ENCODE peak calls at places on chromosome 17, in five cellular contexts. E is RWPE2, V is mucosa of descending colon, J is tibial artery, W is tibial nerve. C is an unnamed sample. For H3K4me1, the result is how much of the 10 kb centered on the place peaks cover.

GRCh38 chr17:28159924-28160323 is 117.4 kb downstream of the NLK start:
- DNase-seq in J (no peak), W (no peak), E (no peak), V (no peak), C (no peak)

GRCh38 chr17:77728871-77729270 is 229.6 kb upstream of the TNRC6C start:
- DNase-seq in J (peak), E (no peak), W (no peak), V (no peak), C (no peak)

GRCh38 chr17:50096092-50096491 is 941 bp downstream of the PDK2 start:
- DNase-seq in E (peak), V (peak), W (no peak), J (no peak), C (peak)

GRCh38 chr17:34847939-34848338 is 113.3 kb downstream of the CCT6B start:
- DNase-seq in W (no peak), E (no peak), J (no peak), V (no peak), C (no peak)

GRCh38 chr17:49987290-49987585 is 7.8 kb downstream of the DLX3 start:
- DNase-seq in V (no peak), J (peak), W (no peak), E (peak), C (no peak)

GRCh38 chr17:16215965-16216316 is 607 bp upstream of the NCOR1 start:
- DNase-seq in E (peak), W (peak), V (peak), J (peak), C (no peak)

GRCh38 chr17:13337864-13338371 is 263.8 kb downstream of the HS3ST3A1 start:
- DNase-seq in W (peak), V (no peak), E (no peak), J (no peak), C (no peak)

GRCh38 chr17:14302421-14303099 is 1.7 kb downstream of the HS3ST3B1 start:
- DNase-seq in W (peak), V (peak), J (peak), E (peak), C (peak)

GRCh38 chr17:34827008-34827407 is 134.3 kb downstream of the CCT6B start:
- DNase-seq in W (no peak), E (no peak), V (no peak), J (no peak), C (no peak)

GRCh38 chr17:19540706-19541370 is 7.2 kb downstream of the SLC47A1 start:
- DNase-seq in V (no peak), E (no peak), W (no peak), J (no peak), C (no peak)

GRCh38 chr17:12627177-12627629 is 38.5 kb upstream of the MYOCD start:
- DNase-seq in W (peak), E (peak), J (peak), V (no peak), C (no peak)

GRCh38 chr17:39622380-39623006 is 4.3 kb upstream of the PPP1R1B start:
- DNase-seq in V (no peak), W (no peak), J (no peak), E (no peak), C (no peak)

GRCh38 chr17:835263-835662 is 53.1 kb downstream of the MRM3 start:
- DNase-seq in V (no peak), E (no peak), J (no peak), W (peak), C (peak)

GRCh38 chr17:77254961-77255741 is 114.4 kb downstream of the SEC14L1 start:
- DNase-seq in W (no peak), E (peak), J (peak), V (no peak), C (no peak)

GRCh38 chr17:40323731-40324650 is 15.0 kb downstream of the RARA start:
- DNase-seq in V (peak), E (no peak), W (peak), J (peak), C (no peak)

GRCh38 chr17:11651089-11651488 is 52.8 kb downstream of the DNAH9 start:
- DNase-seq in V (no peak), J (no peak), E (no peak), W (no peak), C (no peak)

GRCh38 chr17:78421084-78421533 is 42.7 kb downstream of the PGS1 start:
- DNase-seq in J (no peak), W (no peak), V (no peak), E (no peak), C (no peak)

GRCh38 chr17:1162116-1162855 is 17.5 kb downstream of the ABR start:
- DNase-seq in W (no peak), E (no peak), J (no peak), V (no peak), C (no peak)

GRCh38 chr17:76271669-76272540 is 6.8 kb downstream of the UBALD2 start:
- DNase-seq in W (no peak), E (no peak), V (peak), J (no peak), C (no peak)

GRCh38 chr17:34974179-34974578 is 6.1 kb upstream of the LIG3 start:
- DNase-seq in E (no peak), J (no peak), V (no peak), W (no peak), C (no peak)

GRCh38 chr17:11182430-11182829 is 58.6 kb upstream of the SHISA6 start:
- DNase-seq in W (no peak), E (no peak), V (no peak), J (no peak), C (no peak)

GRCh38 chr17:81831957-81832607 is 1.0 kb downstream of the MCRIP1 start:
- DNase-seq in V (no peak), J (peak), W (no peak), E (no peak), C (peak)

GRCh38 chr17:81832608-81833159 is 407 bp downstream of the MCRIP1 start:
- DNase-seq in W (peak), V (peak), E (peak), J (peak), C (no peak)

GRCh38 chr17:81833160-81833920 is at the start of gene MCRIP1:
- DNase-seq in J (peak), V (peak), E (peak), W (peak), C (peak)

GRCh38 chr17:81833921-81834830 is 674 bp downstream of the PPP1R27 start:
- DNase-seq in E (no peak), W (no peak), J (no peak), V (no peak), C (peak)

DNA sequence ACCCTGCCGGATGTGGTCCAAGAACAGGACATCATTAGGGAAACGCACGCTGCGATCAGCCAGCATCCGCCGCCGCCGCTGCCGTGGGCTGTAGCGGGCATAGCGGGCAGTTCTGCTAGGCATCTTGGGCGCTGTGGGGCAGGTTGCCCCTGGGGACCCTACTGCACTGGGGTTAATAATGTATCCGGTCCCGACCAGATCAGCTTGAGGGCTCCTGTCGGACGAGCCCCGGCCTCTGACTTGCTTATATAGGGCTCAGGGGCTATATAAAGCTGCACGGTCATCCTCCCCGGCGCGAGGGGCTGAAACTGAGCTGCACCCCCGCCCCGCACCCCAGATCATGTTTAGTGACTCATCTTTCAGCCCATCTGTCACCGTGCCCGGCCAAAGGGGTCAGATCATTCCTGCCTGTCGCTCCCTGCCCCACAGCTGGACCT is at the start of gene PPP1R27:
- DNase-seq in J (no peak), E (no peak), W (no peak), V (no peak), C (peak)
- H3K4me3 ChIP-seq in J (peak), E (peak), W (no peak), V (no peak), C (peak)

DNA sequence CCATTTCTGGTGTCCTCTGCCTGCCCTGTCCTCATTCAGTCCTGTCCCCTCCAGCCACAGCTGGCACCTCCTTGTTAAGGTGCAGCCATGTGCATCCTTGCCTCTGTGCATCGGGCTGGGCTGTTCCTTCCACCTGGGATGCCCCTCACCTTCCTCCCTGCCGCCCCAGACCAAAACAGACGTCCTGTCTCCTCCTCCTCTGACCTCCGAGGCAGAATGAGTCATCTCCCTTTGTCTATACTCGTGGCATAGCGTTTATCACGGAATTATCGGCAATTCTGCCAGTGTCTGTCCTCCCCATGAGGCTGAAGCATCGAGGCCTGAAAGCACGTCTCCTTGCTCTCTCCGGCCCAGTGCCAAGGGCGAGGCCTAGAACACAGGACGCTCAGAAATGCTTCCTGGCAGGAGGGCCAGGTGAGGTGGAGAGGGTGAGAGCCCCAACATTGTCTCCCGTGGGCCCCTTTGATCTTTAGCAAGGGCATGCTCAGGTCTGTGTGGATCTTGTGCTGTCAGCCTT is 4.6 kb downstream of the RAI1 start:
- DNase-seq in V (peak), J (no peak), W (no peak), E (peak), C (no peak)
- H3K4me1 ChIP-seq in V (under half), J (under half), W (under half), E (half or more), C (under half)

GRCh38 chr17:7559307-7560171 is 989 bp downstream of the TNFSF13 start:
- DNase-seq in E (no peak), V (peak), J (no peak), W (no peak), C (no peak)
- H3K4me3 ChIP-seq in E (no peak), V (no peak), J (peak), W (peak), C (peak)

DNA sequence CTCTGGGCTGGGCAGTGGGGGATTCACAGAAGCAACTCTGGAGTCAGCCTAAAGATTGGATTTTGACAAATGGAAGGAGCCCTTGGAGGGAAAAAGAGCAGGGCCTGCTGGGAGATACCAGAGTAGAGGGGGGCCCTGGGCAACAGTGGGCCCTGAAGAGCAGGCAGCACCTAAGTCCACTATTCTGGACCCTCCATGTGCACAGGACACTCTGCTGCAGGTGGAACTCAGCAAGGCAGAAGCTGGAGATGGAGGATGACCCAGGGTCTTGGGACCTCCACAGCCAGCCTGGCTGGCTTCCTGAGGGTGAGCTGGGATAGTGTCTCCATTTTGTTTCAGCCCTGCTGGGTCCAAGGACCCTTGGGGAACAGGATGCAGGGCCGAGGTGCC is 63.0 kb upstream of the TEX2 start:
- DNase-seq in W (no peak), E (no peak), V (no peak), J (no peak), C (no peak)
- H3K4me1 ChIP-seq in W (under half), E (under half), V (under half), J (under half), C (under half)

GRCh38 chr17:6572997-6573396 is 16.6 kb upstream of the PITPNM3 start:
- DNase-seq in E (no peak), W (no peak), V (no peak), J (no peak), C (no peak)
- H3K4me3 ChIP-seq in E (no peak), W (no peak), V (no peak), J (no peak), C (no peak)

DNA sequence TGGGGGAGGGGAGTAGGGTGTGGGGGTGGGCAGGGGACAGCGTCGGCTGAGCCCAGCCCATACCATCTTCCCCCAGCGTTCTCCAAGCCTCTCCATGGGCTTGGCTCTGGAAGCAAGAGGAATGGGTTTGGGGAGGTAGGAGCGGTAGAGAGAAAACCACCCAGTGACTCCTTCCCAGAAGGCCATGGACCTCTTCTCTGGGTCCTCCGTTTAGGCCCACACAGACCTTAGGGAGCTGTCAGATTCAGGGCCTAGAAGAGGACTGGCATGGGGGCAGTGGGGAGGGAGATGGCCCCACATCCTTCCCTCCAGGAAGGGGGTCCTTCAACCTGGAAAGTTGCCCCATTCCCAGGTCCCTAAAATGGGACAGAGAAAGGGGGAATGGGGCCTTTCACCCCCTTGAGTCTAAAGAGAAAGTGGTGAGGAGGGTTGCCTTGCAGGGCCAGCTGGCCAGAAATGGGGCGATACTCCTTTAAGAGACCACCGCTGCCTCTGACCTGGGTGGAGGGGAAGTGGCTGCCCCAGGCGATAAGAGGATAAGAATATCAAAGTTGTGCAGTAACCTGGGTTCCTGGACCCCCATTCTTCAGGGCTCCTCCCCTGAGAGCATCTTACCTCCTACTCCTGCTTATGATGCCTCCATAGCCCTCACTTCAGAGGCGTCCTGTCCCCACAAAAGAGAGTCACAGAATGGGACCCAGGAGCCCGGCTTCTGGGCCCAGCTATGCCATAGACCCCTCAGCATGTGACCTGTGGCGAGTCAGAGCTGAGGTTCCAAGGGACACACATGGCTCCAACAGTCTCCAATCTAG is 5.0 kb upstream of the TSPOAP1 start:
- DNase-seq in E (no peak), J (no peak), W (no peak), V (no peak), C (no peak)
- H3K4me1 ChIP-seq in E (under half), J (under half), W (under half), V (under half), C (under half)